ENCODE peak calls at places on chromosomes 7 and 10, in ten cellular contexts. M is CD4-positive, alpha-beta T cell; I is cardiac fibroblast; K is body of pancreas; J is HL-60; Y is fibroblast of the aortic adventitia; B is AG09309; P is H9; O is A549; H is sigmoid colon. G is an unnamed sample.

GRCh38 chr10:120587061-120587460 is 130.0 kb downstream of the PLPP4 start:
- DNase-seq in M (no peak), I (no peak), K (no peak), J (no peak), Y (no peak), B (no peak), P (no peak), O (no peak), H (no peak), G (no peak)

GRCh38 chr10:52472406-52473146 is 158.5 kb downstream of the DKK1 start:
- DNase-seq in M (no peak), I (no peak), K (no peak), J (no peak), Y (no peak), B (no peak), P (no peak), O (no peak), H (no peak), G (no peak)

GRCh38 chr7:2012981-2013380 is 219.8 kb downstream of the MAD1L1 start:
- DNase-seq in M (no peak), I (peak), K (peak), J (no peak), Y (peak), B (no peak), P (no peak), O (no peak), H (peak), G (no peak)

GRCh38 chr7:36723951-36724664 is at the start of gene AOAH:
- DNase-seq in M (peak), I (no peak), K (peak), J (peak), Y (no peak), B (no peak), P (no peak), O (no peak), H (peak), G (no peak)

GRCh38 chr10:129035052-129035805 is 431.8 kb upstream of the MGMT start:
- DNase-seq in M (peak), I (peak), K (peak), J (no peak), Y (peak), B (no peak), P (no peak), O (no peak), H (no peak), G (no peak)

GRCh38 chr10:49139000-49139865 is 5.4 kb upstream of the FAM170B start:
- DNase-seq in M (no peak), I (peak), K (no peak), J (no peak), Y (peak), B (peak), P (no peak), O (no peak), H (no peak), G (no peak)

GRCh38 chr7:91239171-91239604 is 25.0 kb upstream of the FZD1 start:
- DNase-seq in M (no peak), I (peak), K (no peak), J (peak), Y (peak), B (no peak), P (no peak), O (no peak), H (no peak), G (no peak)

GRCh38 chr7:142855401-142855743 is 496 bp downstream of the EPHB6 start:
- DNase-seq in M (no peak), I (no peak), K (no peak), J (no peak), Y (no peak), B (no peak), P (no peak), O (no peak), H (no peak), G (no peak)

GRCh38 chr7:18831943-18832342 is 285.5 kb downstream of the TWIST1 start:
- DNase-seq in M (no peak), I (no peak), K (no peak), J (no peak), Y (no peak), B (no peak), P (no peak), O (no peak), H (no peak), G (no peak)

GRCh38 chr7:115198143-115198542 is 276.2 kb downstream of the MDFIC start:
- DNase-seq in M (no peak), I (no peak), K (no peak), J (no peak), Y (peak), B (no peak), P (no peak), O (no peak), H (no peak), G (no peak)

GRCh38 chr7:27112960-27113949 is 10.8 kb upstream of the HOXA2 start:
- DNase-seq in M (no peak), I (peak), K (no peak), J (no peak), Y (peak), B (no peak), P (peak), O (peak), H (peak), G (no peak)

GRCh38 chr7:36565792-36566356 is 158.4 kb downstream of the AOAH start:
- DNase-seq in M (no peak), I (peak), K (no peak), J (peak), Y (peak), B (no peak), P (no peak), O (no peak), H (no peak), G (no peak)

GRCh38 chr7:76328390-76328789 is 25.9 kb downstream of the HSPB1 start:
- DNase-seq in M (no peak), I (no peak), K (no peak), J (no peak), Y (no peak), B (no peak), P (no peak), O (no peak), H (peak), G (no peak)

GRCh38 chr7:134553976-134554375 is 5.1 kb downstream of the AKR1B15 start:
- DNase-seq in M (no peak), I (no peak), K (no peak), J (no peak), Y (no peak), B (no peak), P (peak), O (no peak), H (no peak), G (no peak)

GRCh38 chr10:71222541-71223364 is 10.4 kb downstream of the UNC5B start:
- DNase-seq in M (no peak), I (no peak), K (no peak), J (no peak), Y (peak), B (no peak), P (peak), O (no peak), H (peak), G (peak)

GRCh38 chr10:132064082-132064755 is 1.5 kb upstream of the JAKMIP3 start:
- DNase-seq in M (no peak), I (no peak), K (no peak), J (no peak), Y (no peak), B (no peak), P (no peak), O (no peak), H (no peak), G (no peak)

GRCh38 chr7:44290250-44290616 is 35.2 kb downstream of the CAMK2B start:
- DNase-seq in M (peak), I (no peak), K (peak), J (no peak), Y (no peak), B (no peak), P (no peak), O (no peak), H (peak), G (no peak)

GRCh38 chr10:112189465-112189864 is 5.9 kb upstream of the GPAM start:
- DNase-seq in M (no peak), I (no peak), K (no peak), J (no peak), Y (no peak), B (no peak), P (no peak), O (no peak), H (no peak), G (no peak)

GRCh38 chr10:34475222-34475621 is 339.9 kb downstream of the PARD3 start:
- DNase-seq in M (no peak), I (no peak), K (no peak), J (no peak), Y (peak), B (no peak), P (no peak), O (no peak), H (no peak), G (no peak)

GRCh38 chr10:690227-691161 is 1.0 kb upstream of the DIP2C start:
- DNase-seq in M (no peak), I (no peak), K (no peak), J (no peak), Y (no peak), B (no peak), P (no peak), O (no peak), H (no peak), G (no peak)

GRCh38 chr10:89301721-89302445 is at the start of gene IFIT2:
- DNase-seq in M (peak), I (peak), K (peak), J (peak), Y (peak), B (no peak), P (no peak), O (peak), H (no peak), G (no peak)

GRCh38 chr7:153327683-153328082 is 568.1 kb downstream of the ACTR3B start:
- DNase-seq in M (no peak), I (no peak), K (no peak), J (no peak), Y (no peak), B (no peak), P (no peak), O (no peak), H (no peak), G (no peak)

GRCh38 chr10:77104459-77104980 is 533.1 kb downstream of the KCNMA1 start:
- DNase-seq in M (no peak), I (peak), K (peak), J (no peak), Y (peak), B (peak), P (no peak), O (no peak), H (peak), G (no peak)

GRCh38 chr7:94133460-94133859 is 129.3 kb upstream of the BET1 start:
- DNase-seq in M (no peak), I (peak), K (no peak), J (no peak), Y (no peak), B (no peak), P (no peak), O (no peak), H (no peak), G (no peak)

GRCh38 chr10:61944445-61945123 is 43.1 kb downstream of the ARID5B start:
- DNase-seq in M (no peak), I (no peak), K (no peak), J (no peak), Y (no peak), B (no peak), P (no peak), O (no peak), H (no peak), G (no peak)

GRCh38 chr7:121337398-121337797 is 8.6 kb downstream of the WNT16 start:
- DNase-seq in M (no peak), I (no peak), K (no peak), J (no peak), Y (peak), B (no peak), P (no peak), O (no peak), H (no peak), G (no peak)

GRCh38 chr10:123270221-123270620 is 116.0 kb downstream of the BUB3 start:
- DNase-seq in M (no peak), I (peak), K (no peak), J (no peak), Y (peak), B (peak), P (no peak), O (no peak), H (no peak), G (no peak)

GRCh38 chr10:94094540-94094939 is 100.8 kb downstream of the PLCE1 start:
- DNase-seq in M (no peak), I (no peak), K (no peak), J (no peak), Y (no peak), B (no peak), P (no peak), O (no peak), H (no peak), G (no peak)

GRCh38 chr10:91887075-91887899 is 22.0 kb downstream of the FGFBP3 start:
- DNase-seq in M (peak), I (peak), K (peak), J (no peak), Y (peak), B (no peak), P (peak), O (peak), H (peak), G (peak)

GRCh38 chr10:12042409-12042796 is 206 bp downstream of the UPF2 start:
- DNase-seq in M (no peak), I (peak), K (no peak), J (no peak), Y (no peak), B (no peak), P (no peak), O (peak), H (peak), G (no peak)

GRCh38 chr7:65409363-65409762 is 35.7 kb downstream of the ZNF92 start:
- DNase-seq in M (no peak), I (no peak), K (no peak), J (no peak), Y (no peak), B (no peak), P (no peak), O (no peak), H (no peak), G (no peak)

GRCh38 chr7:41268874-41269273 is 434.0 kb downstream of the INHBA start:
- DNase-seq in M (no peak), I (no peak), K (no peak), J (no peak), Y (no peak), B (no peak), P (no peak), O (no peak), H (no peak), G (no peak)

GRCh38 chr10:30694492-30695228 is 65.1 kb upstream of the LYZL2 start:
- DNase-seq in M (no peak), I (no peak), K (no peak), J (no peak), Y (no peak), B (no peak), P (no peak), O (no peak), H (no peak), G (no peak)

GRCh38 chr7:21251166-21251806 is 176.6 kb upstream of the SP4 start:
- DNase-seq in M (no peak), I (no peak), K (peak), J (no peak), Y (no peak), B (no peak), P (no peak), O (no peak), H (no peak), G (no peak)

GRCh38 chr7:17275749-17276671 is 22.4 kb upstream of the AHR start:
- DNase-seq in M (no peak), I (peak), K (no peak), J (no peak), Y (peak), B (peak), P (no peak), O (no peak), H (no peak), G (no peak)

GRCh38 chr10:97332586-97333350 is 1.8 kb downstream of the FRAT2 start:
- DNase-seq in M (no peak), I (peak), K (peak), J (peak), Y (peak), B (peak), P (peak), O (no peak), H (peak), G (no peak)

GRCh38 chr10:132762267-132762666 is 23.7 kb downstream of the NKX6-2 start:
- DNase-seq in M (no peak), I (no peak), K (no peak), J (no peak), Y (no peak), B (no peak), P (no peak), O (no peak), H (no peak), G (no peak)

GRCh38 chr7:122901250-122901649 is 15.0 kb upstream of the CADPS2 start:
- DNase-seq in M (no peak), I (no peak), K (no peak), J (no peak), Y (peak), B (no peak), P (no peak), O (no peak), H (no peak), G (no peak)

GRCh38 chr7:122893486-122893885 is 7.2 kb upstream of the CADPS2 start:
- DNase-seq in M (no peak), I (no peak), K (no peak), J (no peak), Y (no peak), B (no peak), P (no peak), O (no peak), H (no peak), G (no peak)

GRCh38 chr7:122896509-122896908 is 10.2 kb upstream of the CADPS2 start:
- DNase-seq in M (no peak), I (no peak), K (no peak), J (no peak), Y (peak), B (no peak), P (no peak), O (no peak), H (no peak), G (no peak)
- TF ChIP-seq CTCF in M (no peak), I (peak), K (peak), J (no peak), Y (no peak), B (no peak), P (no peak), O (no peak), H (no peak), G (no peak)

GRCh38 chr7:113921363-113921762 is 2.6 kb upstream of the PPP1R3A start:
- DNase-seq in M (no peak), I (no peak), K (no peak), J (no peak), Y (no peak), B (no peak), P (no peak), O (no peak), H (no peak), G (no peak)
- TF ChIP-seq CTCF in M (no peak), I (no peak), K (no peak), J (no peak), Y (no peak), B (no peak), P (no peak), O (no peak), H (no peak), G (no peak)

DNA sequence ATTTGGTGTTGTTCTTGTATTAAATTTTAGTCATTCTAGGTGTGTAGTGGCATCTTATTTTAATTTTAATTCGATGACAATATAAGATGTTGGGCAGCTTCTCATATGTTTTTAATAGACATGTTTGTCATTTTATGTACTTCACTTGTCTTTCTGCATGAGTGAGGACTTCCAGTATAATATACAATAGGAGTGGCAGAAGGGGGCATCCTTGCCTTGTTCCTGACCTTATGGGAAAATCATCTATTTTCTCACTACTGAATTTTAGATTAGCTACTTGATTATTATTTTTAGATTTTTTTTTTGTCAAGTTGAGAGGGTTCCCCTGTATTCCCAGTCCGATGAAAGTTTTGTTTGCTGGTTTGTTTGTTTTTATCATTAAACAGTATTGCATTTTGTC is 495.2 kb upstream of the GRM3 start:
- DNase-seq in M (no peak), I (no peak), K (no peak), J (no peak), Y (no peak), B (no peak), P (no peak), O (no peak), H (no peak), G (no peak)
- TF ChIP-seq CTCF in M (no peak), I (no peak), K (no peak), J (no peak), Y (no peak), B (no peak), P (peak), O (no peak), H (no peak), G (no peak)

GRCh38 chr10:90317172-90317571 is 540.7 kb downstream of the HTR7 start:
- DNase-seq in M (no peak), I (no peak), K (no peak), J (no peak), Y (no peak), B (no peak), P (no peak), O (no peak), H (no peak), G (no peak)
- TF ChIP-seq CTCF in M (no peak), I (no peak), K (no peak), J (no peak), Y (no peak), B (no peak), P (no peak), O (no peak), H (no peak), G (no peak)

DNA sequence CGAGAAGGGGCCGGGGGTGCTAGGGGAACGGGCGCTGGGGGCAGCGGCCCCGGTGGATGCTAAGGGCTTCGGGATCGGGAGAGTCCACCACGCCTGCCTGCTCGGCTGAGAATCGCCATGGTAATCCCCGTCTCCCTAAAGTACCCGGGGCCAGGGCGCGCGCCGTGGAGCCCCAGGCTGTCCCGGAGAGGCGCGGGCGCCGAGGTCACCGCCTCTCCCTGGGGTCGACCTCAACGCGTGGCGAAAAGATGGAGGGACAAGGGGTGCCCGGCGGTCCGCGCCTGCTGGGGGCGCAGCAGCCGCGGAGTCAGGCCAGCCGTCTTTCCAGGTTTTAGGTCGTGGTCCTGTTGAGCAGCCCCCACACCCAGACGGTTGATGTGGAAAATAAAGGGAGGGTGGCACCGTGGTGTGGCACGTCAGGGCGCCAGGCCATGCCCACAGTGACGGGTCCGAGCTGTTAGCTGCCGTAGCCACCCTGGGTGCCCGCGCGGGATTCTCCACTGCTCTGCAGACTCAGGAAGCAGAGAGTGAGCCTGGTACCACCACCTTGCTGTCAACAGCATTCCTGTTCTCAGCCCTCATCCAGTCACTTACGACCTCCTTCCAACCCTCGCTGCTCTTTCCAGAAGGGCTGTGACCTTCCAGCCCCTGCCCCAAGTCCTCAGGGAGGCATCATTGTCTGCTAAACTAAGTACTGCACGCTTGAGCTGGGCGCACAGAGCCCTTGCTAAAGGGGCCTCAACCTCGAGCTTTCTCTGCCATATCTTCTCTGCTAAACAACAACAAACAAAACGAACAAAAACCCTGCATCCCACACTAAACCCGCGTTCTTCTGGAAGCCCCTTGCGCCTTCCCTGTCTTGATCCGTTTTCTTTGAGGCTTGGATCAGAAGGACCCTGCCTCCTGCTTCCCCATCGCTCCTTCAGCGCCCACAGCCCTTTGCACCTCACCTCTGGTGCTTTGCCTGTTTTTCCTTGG is 666 bp downstream of the SMKR1 start:
- DNase-seq in M (no peak), I (no peak), K (no peak), J (no peak), Y (no peak), B (no peak), P (peak), O (peak), H (no peak), G (peak)
- TF ChIP-seq CTCF in M (no peak), I (no peak), K (peak), J (no peak), Y (peak), B (no peak), P (peak), O (no peak), H (no peak), G (no peak)

DNA sequence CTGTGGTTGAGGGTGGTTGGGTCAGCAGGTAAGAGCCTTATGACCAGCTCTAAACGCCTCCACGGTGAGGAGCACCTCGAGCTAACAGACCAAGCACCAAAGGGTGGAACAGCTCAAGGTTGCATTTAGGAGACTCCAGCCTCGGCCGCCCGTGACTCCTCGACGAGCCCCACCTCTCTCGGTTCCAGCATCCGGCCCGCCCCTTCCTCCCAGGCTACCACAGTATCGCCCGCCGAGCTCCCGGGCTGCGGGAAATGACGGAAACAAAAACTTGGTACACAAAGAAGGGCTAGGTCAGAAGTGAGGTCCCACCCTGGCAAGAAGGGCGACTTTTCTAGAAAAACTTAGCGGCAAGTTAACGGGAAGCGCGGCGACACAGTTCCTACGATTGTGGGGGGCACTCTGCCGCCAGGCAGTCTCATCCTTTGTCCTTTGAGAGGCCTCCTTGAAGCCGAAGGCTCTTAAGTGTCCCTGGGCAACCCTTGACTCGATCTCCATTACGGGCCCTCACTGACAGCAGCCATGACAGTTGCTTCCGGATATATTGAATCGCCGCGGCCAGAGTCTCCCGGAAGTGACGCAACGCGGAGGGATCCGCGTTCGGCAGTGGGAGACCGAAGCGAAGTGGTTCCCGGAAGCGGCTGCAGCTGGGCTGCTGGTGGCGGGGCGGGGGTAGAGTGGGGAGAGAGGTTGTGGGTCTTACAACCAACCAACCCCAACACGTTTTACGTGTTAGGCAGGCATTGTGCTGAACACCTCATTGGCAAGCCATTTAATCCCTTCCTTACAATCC is 40.2 kb upstream of the ZNF518A start:
- DNase-seq in M (peak), I (peak), K (peak), J (peak), Y (peak), B (peak), P (peak), O (peak), H (peak), G (peak)
- TF ChIP-seq CTCF in M (no peak), I (no peak), K (no peak), J (no peak), Y (no peak), B (no peak), P (no peak), O (no peak), H (no peak), G (no peak)